ENCODE peak calls at places on chromosomes 1 and 21, in seven cellular contexts. G, P, C, H, N, X and L are unnamed samples.

GRCh38 chr1:152753586-152753985 is 4.2 kb upstream of the KPRP start:
- ATAC-seq in G (no peak), P (no peak), C (no peak), H (no peak), N (no peak), X (no peak), L (no peak)

GRCh38 chr21:41166947-41167346 is 1.0 kb upstream of the BACE2 start:
- ATAC-seq in G (peak), P (no peak), C (no peak), H (peak), N (peak), X (no peak), L (peak)

GRCh38 chr1:36486436-36487335 is 4.0 kb upstream of the CSF3R start:
- ATAC-seq in G (peak), P (no peak), C (no peak), H (peak), N (peak), X (no peak), L (peak)

GRCh38 chr1:41333146-41333784 is 28.0 kb upstream of the FOXO6 start:
- ATAC-seq in G (no peak), P (peak), C (no peak), H (no peak), N (no peak), X (peak), L (no peak)

GRCh38 chr21:26637346-26637745 is 64.3 kb upstream of the CYYR1 start:
- ATAC-seq in G (no peak), P (no peak), C (no peak), H (no peak), N (no peak), X (no peak), L (no peak)

GRCh38 chr1:93638307-93638847 is 43.3 kb downstream of the BCAR3 start:
- ATAC-seq in G (peak), P (no peak), C (no peak), H (no peak), N (no peak), X (no peak), L (no peak)

GRCh38 chr1:225950905-225951351 is 9.9 kb upstream of the LEFTY2 start:
- ATAC-seq in G (no peak), P (no peak), C (no peak), H (peak), N (peak), X (no peak), L (no peak)

GRCh38 chr21:35641271-35642016 is 418.9 kb downstream of the SETD4 start:
- ATAC-seq in G (no peak), P (no peak), C (no peak), H (no peak), N (peak), X (no peak), L (no peak)

GRCh38 chr1:12692967-12693782 is 22.7 kb upstream of the AADACL3 start:
- ATAC-seq in G (peak), P (no peak), C (no peak), H (peak), N (peak), X (no peak), L (no peak)

GRCh38 chr1:115164940-115165718 is 75.8 kb upstream of the TSPAN2 start:
- ATAC-seq in G (no peak), P (peak), C (no peak), H (no peak), N (no peak), X (peak), L (no peak)

GRCh38 chr21:39238275-39238674 is 55.0 kb upstream of the PSMG1 start:
- ATAC-seq in G (no peak), P (no peak), C (no peak), H (no peak), N (no peak), X (no peak), L (no peak)

GRCh38 chr1:220552672-220553258 is 24.8 kb downstream of the MARK1 start:
- ATAC-seq in G (no peak), P (no peak), C (no peak), H (no peak), N (no peak), X (no peak), L (no peak)

GRCh38 chr1:40394456-40395172 is 21.1 kb downstream of the SMAP2 start:
- ATAC-seq in G (peak), P (peak), C (peak), H (no peak), N (no peak), X (peak), L (peak)

GRCh38 chr1:67313934-67314671 is 6.4 kb downstream of the IL12RB2 start:
- ATAC-seq in G (no peak), P (peak), C (no peak), H (no peak), N (no peak), X (peak), L (no peak)

GRCh38 chr1:64471218-64471719 is 1.3 kb downstream of the CACHD1 start:
- ATAC-seq in G (peak), P (no peak), C (no peak), H (peak), N (peak), X (peak), L (no peak)

GRCh38 chr21:43640437-43640836 is 18.9 kb downstream of the HSF2BP start:
- ATAC-seq in G (no peak), P (no peak), C (no peak), H (no peak), N (no peak), X (no peak), L (no peak)

GRCh38 chr1:41640141-41640751 is 155.8 kb upstream of the EDN2 start:
- ATAC-seq in G (no peak), P (no peak), C (peak), H (no peak), N (no peak), X (peak), L (no peak)

GRCh38 chr1:206986885-206987284 is 16.6 kb upstream of the FCAMR start:
- ATAC-seq in G (no peak), P (no peak), C (no peak), H (no peak), N (no peak), X (no peak), L (no peak)